ENCODE peak calls at places on chromosomes 2 and 18, in ten cellular contexts. I is neural progenitor cell, L is AG09319, V is heart right ventricle, D is OCI-LY7, O is NB4, X is fibroblast of lung, S is upper lobe of left lung, E is astrocyte, G is WTC11. N is an unnamed sample.

GRCh38 chr2:25165992-25166618 is 2.3 kb downstream of the POMC start:
- DNase-seq in I (peak; percentile 63), L (no peak), V (no peak), D (peak; percentile 79), O (peak; percentile 88), X (no peak), S (no peak), E (no peak), G (peak; percentile 70), N (no peak)

GRCh38 chr2:183029219-183029618 is 9.0 kb downstream of the NCKAP1 start:
- DNase-seq in I (no peak), L (no peak), V (no peak), D (no peak), O (no peak), X (no peak), S (no peak), E (peak; percentile 27), G (no peak), N (no peak)

GRCh38 chr2:122129399-122129798 is 373.9 kb downstream of the TSN start:
- DNase-seq in I (no peak), L (no peak), V (no peak), D (no peak), O (no peak), X (no peak), S (no peak), E (no peak), G (no peak), N (no peak)

GRCh38 chr2:43038034-43038719 is 188.2 kb downstream of the ZFP36L2 start:
- DNase-seq in I (no peak), L (no peak), V (no peak), D (no peak), O (no peak), X (peak; percentile 52), S (no peak), E (peak; percentile 67), G (no peak), N (no peak)

GRCh38 chr2:211157211-211157610 is 600.8 kb downstream of the CPS1 start:
- DNase-seq in I (no peak), L (no peak), V (no peak), D (no peak), O (no peak), X (peak; percentile 2), S (no peak), E (peak; percentile 46), G (no peak), N (no peak)

GRCh38 chr18:10169064-10169562 is 255.3 kb downstream of the VAPA start:
- DNase-seq in I (no peak), L (no peak), V (no peak), D (no peak), O (no peak), X (peak; percentile 88), S (no peak), E (peak; percentile 71), G (no peak), N (no peak)

GRCh38 chr2:185793532-185794073 is 55.0 kb downstream of the FSIP2 start:
- DNase-seq in I (no peak), L (no peak), V (no peak), D (no peak), O (no peak), X (no peak), S (no peak), E (peak; percentile 41), G (no peak), N (no peak)

GRCh38 chr18:42365550-42365949 is 410.5 kb downstream of the PIK3C3 start:
- DNase-seq in I (no peak), L (no peak), V (no peak), D (no peak), O (no peak), X (no peak), S (no peak), E (peak; percentile 3), G (no peak), N (no peak)

GRCh38 chr2:62270728-62271127 is 74.8 kb downstream of the B3GNT2 start:
- DNase-seq in I (no peak), L (no peak), V (peak; percentile 54), D (no peak), O (no peak), X (peak; percentile 60), S (no peak), E (no peak), G (no peak), N (no peak)

GRCh38 chr2:2025803-2026202 is 281.5 kb upstream of the PXDN start:
- DNase-seq in I (no peak), L (no peak), V (no peak), D (no peak), O (no peak), X (no peak), S (no peak), E (no peak), G (no peak), N (no peak)

GRCh38 chr2:36886664-36887063 is 79.7 kb downstream of the STRN start:
- DNase-seq in I (no peak), L (no peak), V (no peak), D (no peak), O (no peak), X (peak; percentile 13), S (no peak), E (peak; percentile 4), G (no peak), N (no peak)

GRCh38 chr2:138029238-138029637 is 65.0 kb downstream of the HNMT start:
- DNase-seq in I (no peak), L (no peak), V (peak; percentile 16), D (no peak), O (no peak), X (peak; percentile 33), S (no peak), E (peak; percentile 88), G (no peak), N (no peak)

GRCh38 chr18:50581517-50581916 is 21.6 kb downstream of the MAPK4 start:
- DNase-seq in I (no peak), L (no peak), V (no peak), D (no peak), O (no peak), X (no peak), S (no peak), E (no peak), G (no peak), N (no peak)

GRCh38 chr18:50582500-50582899 is 22.6 kb downstream of the MAPK4 start:
- DNase-seq in I (no peak), L (no peak), V (peak; percentile 38), D (no peak), O (no peak), X (no peak), S (peak; percentile 8), E (no peak), G (no peak), N (no peak)

GRCh38 chr18:50590625-50591024 is 30.7 kb downstream of the MAPK4 start:
- DNase-seq in I (no peak), L (no peak), V (no peak), D (no peak), O (no peak), X (no peak), S (no peak), E (no peak), G (no peak), N (no peak)

GRCh38 chr18:50586710-50587109 is 26.8 kb downstream of the MAPK4 start:
- DNase-seq in I (no peak), L (no peak), V (no peak), D (no peak), O (peak; percentile 2), X (no peak), S (no peak), E (no peak), G (no peak), N (no peak)
- TF ChIP-seq CTCF in I (peak; percentile 61), L (no peak), V (peak; percentile 19), D (peak; percentile 54), O (peak; percentile 21), X (no peak), S (no peak), E (no peak), G (no peak), N (peak; percentile 5)

GRCh38 chr2:144943293-144943941 is 423.5 kb upstream of the ZEB2 start:
- DNase-seq in I (no peak), L (no peak), V (no peak), D (no peak), O (no peak), X (no peak), S (no peak), E (no peak), G (no peak), N (no peak)

GRCh38 chr2:144941743-144942488 is 422.0 kb upstream of the ZEB2 start:
- DNase-seq in I (no peak), L (no peak), V (no peak), D (no peak), O (no peak), X (no peak), S (no peak), E (no peak), G (no peak), N (no peak)

GRCh38 chr2:144942516-144943256 is 422.8 kb upstream of the ZEB2 start:
- DNase-seq in I (no peak), L (no peak), V (no peak), D (no peak), O (no peak), X (peak; percentile 53), S (no peak), E (peak; percentile 79), G (no peak), N (no peak)

GRCh38 chr2:144944506-144945230 is 424.7 kb upstream of the ZEB2 start:
- DNase-seq in I (no peak), L (no peak), V (no peak), D (no peak), O (peak; percentile 25), X (no peak), S (no peak), E (no peak), G (no peak), N (no peak)

DNA sequence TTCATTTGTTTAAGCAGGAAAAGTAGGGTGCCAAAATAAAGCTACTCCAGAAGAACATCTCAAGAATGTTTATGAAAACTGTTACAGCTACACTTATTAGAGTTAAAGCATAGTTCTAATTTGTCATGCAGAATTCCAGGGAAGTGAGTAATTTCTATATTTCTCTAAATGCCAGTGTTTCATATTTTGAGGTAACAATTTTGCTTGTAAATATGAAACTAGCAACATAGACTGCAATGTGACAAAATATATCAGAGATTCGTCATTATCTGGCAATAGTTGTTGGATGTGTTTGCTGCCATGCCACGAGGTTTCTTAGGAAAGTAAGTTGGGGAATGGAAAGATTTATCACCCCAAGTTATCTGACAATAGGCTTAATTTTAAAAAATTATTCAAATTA is 424.1 kb upstream of the ZEB2 start:
- DNase-seq in I (no peak), L (no peak), V (no peak), D (no peak), O (no peak), X (peak; percentile 69), S (no peak), E (peak; percentile 70), G (no peak), N (no peak)
- TF ChIP-seq CTCF in I (no peak), L (no peak), V (no peak), D (no peak), O (no peak), X (no peak), S (no peak), E (no peak), G (no peak), N (no peak)

GRCh38 chr2:101970901-101971300 is 20.9 kb upstream of the IL1R2 start:
- DNase-seq in I (no peak), L (no peak), V (no peak), D (no peak), O (no peak), X (no peak), S (no peak), E (no peak), G (no peak), N (no peak)
- TF ChIP-seq CTCF in I (no peak), L (no peak), V (no peak), D (no peak), O (no peak), X (no peak), S (no peak), E (no peak), G (no peak), N (no peak)

GRCh38 chr2:240963065-240963375 is 35.4 kb upstream of the SNED1 start:
- DNase-seq in I (no peak), L (no peak), V (peak; percentile 2), D (no peak), O (no peak), X (no peak), S (peak; percentile 77), E (no peak), G (no peak), N (no peak)
- TF ChIP-seq CTCF in I (no peak), L (no peak), V (no peak), D (no peak), O (no peak), X (no peak), S (no peak), E (no peak), G (no peak), N (no peak)